ENCODE peak calls at places on chromosome 6, in five cellular contexts. X is kidney epithelial cell; K is activated CD4-positive, alpha-beta T cell treated with anti-CD3 and anti-CD28 coated beads, Interleukin-2, amount 10 ng/mL, durations not matched to agents 7 days and 5 days; B is cardiac fibroblast; T is GM04504. U is an unnamed sample.
A peak's percentile ranks its signal among the peaks of the same experiment; 100 is the strongest.

GRCh38 chr6:47126647-47127339 is 84.7 kb upstream of the ADGRF1 start:
- DNase-seq in X (no peak), K (no peak), B (peak; percentile 60), T (no peak), U (no peak)

GRCh38 chr6:38047562-38047961 is 228.0 kb downstream of the ZFAND3 start:
- DNase-seq in X (no peak), K (no peak), B (no peak), T (no peak), U (no peak)

GRCh38 chr6:115740907-115741306 is 319.8 kb downstream of the FRK start:
- DNase-seq in X (no peak), K (no peak), B (no peak), T (no peak), U (no peak)

GRCh38 chr6:90000864-90001731 is 106.8 kb downstream of the GJA10 start:
- DNase-seq in X (no peak), K (no peak), B (peak; percentile 15), T (no peak), U (no peak)

GRCh38 chr6:41748542-41748941 is 1.3 kb upstream of the PGC start:
- DNase-seq in X (no peak), K (no peak), B (no peak), T (no peak), U (no peak)

GRCh38 chr6:148166339-148166949 is 176.2 kb upstream of the SASH1 start:
- DNase-seq in X (peak; percentile 1), K (no peak), B (peak; percentile 80), T (no peak), U (peak; percentile 49)

GRCh38 chr6:37570801-37571200 is 71.1 kb upstream of the CCDC167 start:
- DNase-seq in X (no peak), K (no peak), B (no peak), T (no peak), U (no peak)

GRCh38 chr6:151494235-151494950 is 576 bp downstream of the CCDC170 start:
- DNase-seq in X (no peak), K (peak; percentile 54), B (peak; percentile 46), T (no peak), U (no peak)

GRCh38 chr6:104954091-104954797 is 2.7 kb upstream of the LIN28B start:
- DNase-seq in X (no peak), K (no peak), B (no peak), T (no peak), U (no peak)

GRCh38 chr6:166318649-166319600 is 10.7 kb upstream of the PRR18 start:
- DNase-seq in X (no peak), K (no peak), B (no peak), T (no peak), U (no peak)

GRCh38 chr6:158475344-158476302 is 84.3 kb upstream of the TMEM181 start:
- DNase-seq in X (peak; percentile 68), K (no peak), B (peak; percentile 49), T (peak; percentile 35), U (peak; percentile 36)

GRCh38 chr6:30568245-30568644 is 3.0 kb upstream of the ABCF1 start:
- DNase-seq in X (no peak), K (no peak), B (no peak), T (no peak), U (no peak)

GRCh38 chr6:39812496-39812852 is 20.3 kb downstream of the DAAM2 start:
- DNase-seq in X (no peak), K (no peak), B (no peak), T (no peak), U (no peak)

GRCh38 chr6:111984516-111985201 is 69.2 kb upstream of the CCN6 start:
- DNase-seq in X (no peak), K (no peak), B (no peak), T (no peak), U (no peak)

GRCh38 chr6:126051739-126052138 is 65.4 kb downstream of the TRMT11 start:
- DNase-seq in X (no peak), K (no peak), B (no peak), T (no peak), U (no peak)

GRCh38 chr6:20366082-20366834 is 35.4 kb upstream of the E2F3 start:
- DNase-seq in X (no peak), K (peak; percentile 71), B (no peak), T (no peak), U (no peak)

GRCh38 chr6:86969573-86969972 is 32.2 kb downstream of the HTR1E start:
- DNase-seq in X (no peak), K (no peak), B (no peak), T (no peak), U (no peak)

GRCh38 chr6:16752206-16752867 is 8.9 kb downstream of the ATXN1 start:
- DNase-seq in X (no peak), K (no peak), B (peak; percentile 93), T (peak; percentile 81), U (no peak)

GRCh38 chr6:25250878-25251277 is 28.3 kb upstream of the CARMIL1 start:
- DNase-seq in X (peak; percentile 56), K (no peak), B (peak; percentile 54), T (no peak), U (no peak)

GRCh38 chr6:7087491-7087979 is 20.2 kb upstream of the RREB1 start:
- DNase-seq in X (no peak), K (peak; percentile 52), B (no peak), T (no peak), U (peak; percentile 17)

GRCh38 chr6:15504040-15504491 is 158.8 kb downstream of the DTNBP1 start:
- DNase-seq in X (no peak), K (no peak), B (peak; percentile 41), T (no peak), U (no peak)

GRCh38 chr6:126170875-126171489 is 168.9 kb upstream of the CENPW start:
- DNase-seq in X (no peak), K (peak; percentile 46), B (peak; percentile 64), T (no peak), U (peak; percentile 45)

U was measured in HEK293T.